ENCODE peak calls at places on chromosomes 5 and 9, in five cellular contexts. C is psoas muscle, G is lower lobe of right lung, N is astrocyte of the cerebellum, L is right lobe of liver. J is an unnamed sample.

GRCh38 chr5:16933337-16933736 is 2.8 kb downstream of the MYO10 start:
- DNase-seq in N (no peak), C (no peak), G (no peak), L (no peak), J (no peak)

GRCh38 chr5:141512390-141513020 is 23.6 kb downstream of the PCDHGC5 start:
- DNase-seq in C (peak; percentile 90), L (peak; percentile 85), N (no peak), G (peak; percentile 91), J (peak; percentile 71)

GRCh38 chr5:76114192-76114795 is 31.1 kb downstream of the SV2C start:
- DNase-seq in L (no peak), G (no peak), C (no peak), N (no peak), J (no peak)

GRCh38 chr9:88017086-88017485 is 42.8 kb upstream of the CDK20 start:
- DNase-seq in N (no peak), L (no peak), G (no peak), C (no peak), J (no peak)

GRCh38 chr9:70044450-70045307 is 1.0 kb downstream of the MAMDC2 start:
- DNase-seq in C (peak; percentile 63), G (no peak), N (no peak), L (peak; percentile 38), J (no peak)

GRCh38 chr5:124868661-124869060 is 122.2 kb upstream of the ZNF608 start:
- DNase-seq in L (no peak), G (no peak), N (no peak), C (no peak), J (no peak)

GRCh38 chr5:42026446-42026845 is 101.4 kb downstream of the FBXO4 start:
- DNase-seq in C (no peak), G (no peak), L (no peak), N (no peak), J (no peak)

GRCh38 chr5:147349241-147349640 is 114.4 kb downstream of the STK32A start:
- DNase-seq in N (no peak), C (no peak), G (no peak), L (no peak), J (no peak)

GRCh38 chr5:83503662-83504061 is 32.1 kb downstream of the VCAN start:
- DNase-seq in G (no peak), L (no peak), N (no peak), C (no peak), J (no peak)

GRCh38 chr5:95422842-95423241 is 31.7 kb downstream of the FAM81B start:
- DNase-seq in N (no peak), C (no peak), L (no peak), G (no peak), J (no peak)

DNA sequence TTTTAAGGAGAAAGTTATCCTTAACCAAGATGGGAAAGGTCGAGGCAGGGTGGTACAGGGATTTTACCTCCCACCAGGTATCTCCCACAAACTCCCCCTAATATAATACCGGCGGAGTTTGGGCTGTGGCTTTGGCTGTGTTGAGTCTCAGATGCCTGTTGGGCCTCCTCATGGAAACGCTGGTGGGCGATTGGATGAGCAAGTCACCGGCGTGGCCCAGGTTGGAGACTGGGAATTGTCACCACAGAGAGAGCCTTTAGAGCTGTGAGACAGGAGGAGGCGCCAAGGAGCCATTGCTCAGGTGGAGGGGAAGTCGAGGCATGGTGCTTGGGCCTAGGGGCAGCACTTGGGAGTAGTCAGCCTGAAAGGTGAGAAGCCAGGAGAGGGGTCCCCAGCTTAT is 3.4 kb upstream of the CAMSAP1 start:
- DNase-seq in L (no peak), G (no peak), N (no peak), C (no peak), J (no peak)
- TF ChIP-seq CTCF in L (no peak), G (no peak), N (no peak), C (no peak), J (no peak)

GRCh38 chr5:146048994-146049703 is 56.2 kb downstream of the PLAC8L1 start:
- DNase-seq in G (no peak), L (peak; percentile 35), N (peak; percentile 70), C (no peak), J (peak; percentile 64)
- TF ChIP-seq CTCF in G (peak; percentile 62), L (peak; percentile 67), N (peak; percentile 74), C (peak; percentile 65), J (peak; percentile 79)

DNA sequence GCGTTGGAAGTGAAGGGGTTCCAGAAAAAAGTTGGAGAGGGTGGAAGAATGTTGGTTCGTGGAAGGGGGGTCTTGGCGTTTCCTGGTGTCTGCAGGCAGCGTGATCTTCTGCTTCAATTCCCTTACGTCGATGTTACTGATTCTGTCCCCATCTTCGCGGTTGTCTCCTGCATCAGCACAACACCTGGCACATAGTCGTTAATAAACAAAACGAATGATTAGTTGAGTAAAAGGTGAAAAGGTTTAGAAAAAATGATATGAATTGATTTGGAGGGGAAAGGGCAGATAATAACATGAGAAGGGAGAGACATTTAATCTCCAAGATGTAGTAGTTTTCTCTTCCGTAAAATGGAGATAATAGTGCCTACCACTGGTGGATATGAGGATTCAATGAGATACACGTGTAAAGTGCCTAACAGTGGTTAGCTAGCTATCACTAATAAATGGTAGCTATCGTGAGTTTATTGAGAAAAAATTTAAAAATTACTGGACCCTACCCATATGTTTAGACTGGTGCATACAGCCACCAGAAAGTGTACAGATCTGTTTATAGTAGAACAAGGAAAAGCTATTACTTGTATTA is 556 bp downstream of the MTREX start:
- DNase-seq in L (no peak), G (no peak), N (peak; percentile 4), C (no peak), J (no peak)
- TF ChIP-seq CTCF in L (peak; percentile 23), G (no peak), N (peak; percentile 3), C (no peak), J (no peak)

DNA sequence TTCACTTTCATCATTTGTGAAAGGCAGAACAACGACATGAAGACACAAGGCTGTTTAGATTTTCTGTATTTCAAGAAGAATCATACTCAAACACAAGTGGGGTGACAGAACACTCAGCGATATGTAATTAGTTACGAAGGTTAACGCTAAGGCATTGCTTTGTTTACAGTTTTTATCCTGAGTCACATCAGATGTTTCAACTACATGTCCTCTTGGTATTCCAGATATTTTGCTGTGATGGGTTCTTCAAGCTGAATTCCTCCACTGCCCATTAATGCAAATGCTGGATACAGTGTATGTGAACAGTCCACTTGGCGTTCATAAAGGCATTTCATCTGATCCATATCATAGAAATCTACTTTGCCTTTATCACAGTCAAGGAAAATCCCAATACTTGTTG is 43.4 kb downstream of the TRIM36 start:
- DNase-seq in G (no peak), C (no peak), L (no peak), N (no peak), J (no peak)
- TF ChIP-seq CTCF in G (no peak), C (no peak), L (no peak), N (no peak), J (no peak)

GRCh38 chr9:2664675-2665065 is 43.1 kb downstream of the VLDLR start:
- DNase-seq in N (no peak), C (no peak), G (no peak), L (no peak), J (no peak)

GRCh38 chr9:2663486-2663885 is 41.9 kb downstream of the VLDLR start:
- DNase-seq in N (no peak), G (no peak), C (peak; percentile 54), L (no peak), J (no peak)

GRCh38 chr9:2663886-2664674 is 42.5 kb downstream of the VLDLR start:
- DNase-seq in N (no peak), G (no peak), C (no peak), L (no peak), J (no peak)

GRCh38 chr9:2666569-2666968 is 45.0 kb downstream of the VLDLR start:
- DNase-seq in G (no peak), L (no peak), C (no peak), N (no peak), J (no peak)

DNA sequence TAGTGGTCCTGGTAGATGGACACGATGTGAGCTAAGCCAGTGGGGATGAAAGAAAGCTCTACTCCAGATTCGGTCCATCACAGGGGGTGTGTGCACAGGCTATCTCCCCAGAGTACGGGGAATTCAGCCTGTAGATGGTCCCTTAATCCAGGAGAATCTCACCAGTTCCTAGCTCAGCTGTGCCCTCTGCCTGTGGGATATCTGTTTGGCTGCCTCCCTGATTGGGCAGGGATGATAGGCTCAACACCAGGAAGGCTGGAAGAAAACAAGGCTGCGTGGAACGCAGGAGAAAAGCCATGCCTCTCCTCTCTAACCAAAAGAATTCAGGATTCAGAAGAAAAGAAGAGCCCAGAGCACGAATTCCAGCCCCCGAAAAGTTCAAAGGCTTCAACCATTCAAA is 40.9 kb downstream of the VLDLR start:
- DNase-seq in G (no peak), C (no peak), L (peak; percentile 28), N (no peak), J (no peak)
- TF ChIP-seq CTCF in G (no peak), C (no peak), L (peak; percentile 12), N (no peak), J (no peak)

GRCh38 chr5:103393131-103393754 is 134.7 kb downstream of the MACIR start:
- DNase-seq in G (no peak), N (no peak), L (no peak), C (no peak), J (peak; percentile 24)
- TF ChIP-seq CTCF in G (no peak), N (peak; percentile 18), L (no peak), C (peak; percentile 26), J (no peak)

DNA sequence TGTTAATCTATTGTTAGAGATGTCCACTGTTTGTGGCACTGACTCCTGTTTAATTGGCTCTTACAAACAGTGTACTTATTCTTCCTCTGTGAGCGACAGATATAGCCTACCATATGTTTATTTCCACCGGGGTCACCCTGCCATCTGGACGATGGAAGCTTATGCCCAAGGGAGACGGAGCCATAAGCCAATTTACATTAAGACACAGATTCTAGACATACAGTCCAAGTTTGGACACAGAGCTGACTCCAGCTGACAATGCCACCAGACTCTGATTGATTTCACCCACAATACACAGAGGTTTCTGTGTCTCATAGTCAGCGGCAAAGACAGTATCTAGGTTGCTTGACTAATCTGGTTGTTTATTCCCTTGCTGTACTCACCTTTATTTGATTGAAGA is 198.9 kb downstream of the ENC1 start:
- DNase-seq in G (no peak), L (no peak), C (no peak), N (no peak), J (no peak)
- TF ChIP-seq CTCF in G (no peak), L (no peak), C (no peak), N (no peak), J (no peak)

GRCh38 chr9:37956423-37956820 is 52.5 kb upstream of the SLC25A51 start:
- DNase-seq in N (no peak), C (no peak), G (no peak), L (no peak), J (no peak)
- TF ChIP-seq CTCF in N (no peak), C (no peak), G (no peak), L (no peak), J (no peak)

J was measured in neural crest cell.